ENCODE peak calls at places on chromosomes 6 and 20, in four cellular contexts. C is occipital lobe, H is GM10248, P is astrocyte. S is an unnamed sample.

GRCh38 chr6:91383207-91383606 is 796.3 kb upstream of the MAP3K7 start:
- DNase-seq in H (no peak), P (no peak), C (no peak), S (no peak)

GRCh38 chr6:38182426-38182825 is 362.9 kb downstream of the ZFAND3 start:
- DNase-seq in C (no peak), P (no peak), H (no peak), S (no peak)

GRCh38 chr6:141326426-141326825 is 806.3 kb upstream of the GJE1 start:
- DNase-seq in H (no peak), P (peak; percentile 100), C (no peak), S (no peak)

GRCh38 chr6:65786815-65787214 is 79.8 kb upstream of the EYS start:
- DNase-seq in P (no peak), H (no peak), C (no peak), S (no peak)

GRCh38 chr6:108383967-108384366 is 89.1 kb downstream of the AFG1L start:
- DNase-seq in C (no peak), P (no peak), H (no peak), S (no peak)

GRCh38 chr6:41062056-41062455 is 9.1 kb downstream of the APOBEC2 start:
- DNase-seq in P (no peak), C (no peak), H (no peak), S (no peak)

GRCh38 chr20:44448753-44449546 is 26.7 kb upstream of the TTPAL start:
- DNase-seq in H (peak; percentile 35), P (no peak), C (no peak), S (no peak)

GRCh38 chr20:36255445-36255844 is 19.2 kb downstream of the AAR2 start:
- DNase-seq in H (no peak), C (no peak), P (no peak), S (no peak)

GRCh38 chr6:53651149-53651763 is 14.3 kb downstream of the KLHL31 start:
- DNase-seq in H (peak; percentile 38), P (peak; percentile 45), C (peak; percentile 35), S (no peak)

GRCh38 chr20:25278636-25279361 is 30.9 kb downstream of the PYGB start:
- DNase-seq in H (no peak), P (no peak), C (no peak), S (no peak)

GRCh38 chr6:78799682-78800081 is 67.7 kb upstream of the IRAK1BP1 start:
- DNase-seq in H (no peak), P (no peak), C (no peak), S (no peak)

GRCh38 chr6:25504661-25505060 is 147.4 kb upstream of the SCGN start:
- DNase-seq in C (no peak), H (no peak), P (peak; percentile 82), S (no peak)

GRCh38 chr6:28923318-28924102 is at the start of gene TRIM27:
- DNase-seq in C (peak; percentile 85), H (peak; percentile 90), P (peak; percentile 65), S (peak; percentile 79)

S was measured in GM12891.